ENCODE peak calls at places on chromosomes 7 and 10, in six cellular contexts. One of them, this sample, is unnamed.

GRCh38 chr7:100632951-100633717 is 8.2 kb downstream of the TFR2 start:
- DNase-seq in transverse colon: peak
- DNase-seq in GM20000: peak
- DNase-seq in T47D: peak
- DNase-seq in T-cell: no peak
- DNase-seq in fibroblast of lung: peak
- DNase-seq in this sample: peak

GRCh38 chr7:30647589-30647988 is 34.7 kb downstream of the CRHR2 start:
- DNase-seq in transverse colon: no peak
- DNase-seq in GM20000: no peak
- DNase-seq in T47D: no peak
- DNase-seq in T-cell: no peak
- DNase-seq in fibroblast of lung: no peak
- DNase-seq in this sample: no peak

GRCh38 chr7:143068446-143068845 is 16.3 kb downstream of the OR6V1 start:
- DNase-seq in transverse colon: no peak
- DNase-seq in GM20000: no peak
- DNase-seq in T47D: no peak
- DNase-seq in T-cell: no peak
- DNase-seq in fibroblast of lung: no peak
- DNase-seq in this sample: no peak

GRCh38 chr7:50379082-50379481 is 71.1 kb downstream of the FIGNL1 start:
- DNase-seq in transverse colon: no peak
- DNase-seq in GM20000: no peak
- DNase-seq in T47D: peak
- DNase-seq in T-cell: no peak
- DNase-seq in fibroblast of lung: no peak
- DNase-seq in this sample: no peak

GRCh38 chr10:63553031-63553430 is 31.8 kb downstream of the REEP3 start:
- DNase-seq in transverse colon: no peak
- DNase-seq in GM20000: no peak
- DNase-seq in T47D: no peak
- DNase-seq in T-cell: no peak
- DNase-seq in fibroblast of lung: peak
- DNase-seq in this sample: peak

GRCh38 chr10:25339966-25340365 is 165.2 kb downstream of the GPR158 start:
- DNase-seq in transverse colon: no peak
- DNase-seq in GM20000: no peak
- DNase-seq in T47D: no peak
- DNase-seq in T-cell: no peak
- DNase-seq in fibroblast of lung: no peak
- DNase-seq in this sample: no peak

GRCh38 chr10:122441961-122442360 is 12.5 kb upstream of the ARMS2 start:
- DNase-seq in transverse colon: no peak
- DNase-seq in GM20000: no peak
- DNase-seq in T47D: no peak
- DNase-seq in T-cell: no peak
- DNase-seq in fibroblast of lung: peak
- DNase-seq in this sample: peak

GRCh38 chr10:106348933-106349332 is 815.6 kb downstream of the SORCS1 start:
- DNase-seq in transverse colon: no peak
- DNase-seq in GM20000: no peak
- DNase-seq in T47D: no peak
- DNase-seq in T-cell: no peak
- DNase-seq in fibroblast of lung: no peak
- DNase-seq in this sample: no peak

GRCh38 chr7:27697861-27698430 is 35.3 kb upstream of the HIBADH start:
- DNase-seq in transverse colon: peak
- DNase-seq in GM20000: peak
- DNase-seq in T47D: no peak
- DNase-seq in T-cell: no peak
- DNase-seq in fibroblast of lung: no peak
- DNase-seq in this sample: peak

This sample was measured in Caki2.